ENCODE peak calls at places on chromosomes 4 and X, in four cellular contexts. One of them, this sample, is unnamed.

GRCh38 chr4:110840221-110840654 is 217.4 kb upstream of the PITX2 start:
- DNase-seq in cardiac fibroblast: peak
- DNase-seq in 8988T: no peak
- DNase-seq in NAMALWA: no peak
- DNase-seq in this sample: peak

GRCh38 chrX:54496517-54496852 is 451 bp upstream of the FGD1 start:
- DNase-seq in NAMALWA: no peak
- DNase-seq in 8988T: no peak
- DNase-seq in cardiac fibroblast: no peak
- DNase-seq in this sample: no peak

GRCh38 chr4:168794881-168795280 is 215.2 kb downstream of the CBR4 start:
- DNase-seq in NAMALWA: no peak
- DNase-seq in 8988T: no peak
- DNase-seq in cardiac fibroblast: no peak
- DNase-seq in this sample: no peak

GRCh38 chrX:22314692-22315091 is 42.0 kb downstream of the CBLL2 start:
- DNase-seq in cardiac fibroblast: peak
- DNase-seq in NAMALWA: no peak
- DNase-seq in 8988T: no peak
- DNase-seq in this sample: no peak

GRCh38 chr4:148097811-148098210 is 344.4 kb downstream of the NR3C2 start:
- DNase-seq in NAMALWA: no peak
- DNase-seq in cardiac fibroblast: no peak
- DNase-seq in 8988T: no peak
- DNase-seq in this sample: no peak

GRCh38 chr4:155403886-155404285 is 27.1 kb upstream of the MAP9 start:
- DNase-seq in cardiac fibroblast: peak
- DNase-seq in 8988T: no peak
- DNase-seq in NAMALWA: peak
- DNase-seq in this sample: no peak

GRCh38 chr4:77015390-77015789 is 60.4 kb downstream of the CCNI start:
- DNase-seq in cardiac fibroblast: peak
- DNase-seq in 8988T: no peak
- DNase-seq in NAMALWA: no peak
- DNase-seq in this sample: no peak

GRCh38 chrX:33156152-33156726 is 55.1 kb downstream of the DMD start:
- DNase-seq in 8988T: no peak
- DNase-seq in cardiac fibroblast: peak
- DNase-seq in NAMALWA: no peak
- DNase-seq in this sample: no peak

GRCh38 chr4:81623434-81623833 is 151.7 kb upstream of the RASGEF1B start:
- DNase-seq in cardiac fibroblast: no peak
- DNase-seq in 8988T: no peak
- DNase-seq in NAMALWA: no peak
- DNase-seq in this sample: no peak

GRCh38 chr4:85825937-85826678 is 351.2 kb downstream of the ARHGAP24 start:
- DNase-seq in cardiac fibroblast: peak
- DNase-seq in 8988T: no peak
- DNase-seq in NAMALWA: peak
- DNase-seq in this sample: no peak

This sample was measured in BJ.